ENCODE peak calls at places on chromosomes 4 and X, in six cellular contexts. One of them, this sample, is unnamed.

GRCh38 chr4:128068927-128069326 is 7.8 kb downstream of the LARP1B start:
- DNase-seq in spleen: no peak
- DNase-seq in GM23338: peak
- DNase-seq in transverse colon: no peak
- DNase-seq in GM12891: no peak
- DNase-seq in SK-N-SH: peak
- DNase-seq in this sample: no peak

GRCh38 chrX:63561425-63561824 is 210.3 kb upstream of the SPIN4 start:
- DNase-seq in spleen: no peak
- DNase-seq in GM23338: no peak
- DNase-seq in transverse colon: no peak
- DNase-seq in GM12891: no peak
- DNase-seq in SK-N-SH: no peak
- DNase-seq in this sample: no peak

GRCh38 chr4:85798011-85798770 is 323.2 kb downstream of the ARHGAP24 start:
- DNase-seq in spleen: no peak
- DNase-seq in GM23338: no peak
- DNase-seq in transverse colon: no peak
- DNase-seq in GM12891: no peak
- DNase-seq in SK-N-SH: no peak
- DNase-seq in this sample: no peak

GRCh38 chrX:47146121-47146935 is 1.3 kb downstream of the RBM10 start:
- DNase-seq in spleen: peak
- DNase-seq in GM23338: no peak
- DNase-seq in transverse colon: peak
- DNase-seq in GM12891: no peak
- DNase-seq in SK-N-SH: no peak
- DNase-seq in this sample: no peak

GRCh38 chr4:112848931-112849330 is 200.5 kb upstream of the ANK2 start:
- DNase-seq in spleen: no peak
- DNase-seq in GM23338: no peak
- DNase-seq in transverse colon: no peak
- DNase-seq in GM12891: no peak
- DNase-seq in SK-N-SH: no peak
- DNase-seq in this sample: no peak

GRCh38 chr4:25839687-25840086 is 23.1 kb downstream of the SEL1L3 start:
- DNase-seq in spleen: no peak
- DNase-seq in GM23338: no peak
- DNase-seq in transverse colon: no peak
- DNase-seq in GM12891: no peak
- DNase-seq in SK-N-SH: no peak
- DNase-seq in this sample: no peak

GRCh38 chr4:185524888-185525863 is 10.1 kb downstream of the PDLIM3 start:
- DNase-seq in spleen: no peak
- DNase-seq in GM23338: no peak
- DNase-seq in transverse colon: no peak
- DNase-seq in GM12891: no peak
- DNase-seq in SK-N-SH: no peak
- DNase-seq in this sample: no peak

GRCh38 chr4:1019726-1020470 is 8.5 kb downstream of the FGFRL1 start:
- DNase-seq in spleen: no peak
- DNase-seq in GM23338: no peak
- DNase-seq in transverse colon: no peak
- DNase-seq in GM12891: no peak
- DNase-seq in SK-N-SH: no peak
- DNase-seq in this sample: no peak

GRCh38 chr4:184016742-184017668 is 111.9 kb downstream of the STOX2 start:
- DNase-seq in spleen: no peak
- DNase-seq in GM23338: no peak
- DNase-seq in transverse colon: no peak
- DNase-seq in GM12891: no peak
- DNase-seq in SK-N-SH: peak
- DNase-seq in this sample: no peak

GRCh38 chr4:19675172-19675811 is 576.4 kb upstream of the SLIT2 start:
- DNase-seq in spleen: no peak
- DNase-seq in GM23338: no peak
- DNase-seq in transverse colon: no peak
- DNase-seq in GM12891: no peak
- DNase-seq in SK-N-SH: no peak
- DNase-seq in this sample: no peak

GRCh38 chr4:25180524-25181131 is 20.4 kb upstream of the SEPSECS start:
- DNase-seq in spleen: no peak
- DNase-seq in GM23338: peak
- DNase-seq in transverse colon: peak
- DNase-seq in GM12891: no peak
- DNase-seq in SK-N-SH: peak
- DNase-seq in this sample: no peak

GRCh38 chr4:15971068-15971801 is 8.3 kb upstream of the FGFBP2 start:
- DNase-seq in spleen: no peak
- DNase-seq in GM23338: no peak
- DNase-seq in transverse colon: no peak
- DNase-seq in GM12891: no peak
- DNase-seq in SK-N-SH: no peak
- DNase-seq in this sample: no peak

GRCh38 chr4:57614533-57614932 is 504.3 kb upstream of the IGFBP7 start:
- DNase-seq in spleen: no peak
- DNase-seq in GM23338: peak
- DNase-seq in transverse colon: no peak
- DNase-seq in GM12891: no peak
- DNase-seq in SK-N-SH: no peak
- DNase-seq in this sample: no peak

GRCh38 chrX:76555816-76556215 is 128.3 kb downstream of the MAGEE1 start:
- DNase-seq in spleen: no peak
- DNase-seq in GM23338: peak
- DNase-seq in transverse colon: no peak
- DNase-seq in GM12891: peak
- DNase-seq in SK-N-SH: peak
- DNase-seq in this sample: no peak

GRCh38 chr4:151202851-151203455 is 74.0 kb upstream of the PRSS48 start:
- DNase-seq in spleen: no peak
- DNase-seq in GM23338: peak
- DNase-seq in transverse colon: no peak
- DNase-seq in GM12891: no peak
- DNase-seq in SK-N-SH: no peak
- DNase-seq in this sample: no peak

GRCh38 chr4:182227611-182228010 is 15.6 kb upstream of the TENM3 start:
- DNase-seq in spleen: no peak
- DNase-seq in GM23338: no peak
- DNase-seq in transverse colon: no peak
- DNase-seq in GM12891: no peak
- DNase-seq in SK-N-SH: no peak
- DNase-seq in this sample: no peak

GRCh38 chrX:118973389-118974087 is 880 bp upstream of the LONRF3 start:
- DNase-seq in spleen: peak
- DNase-seq in GM23338: no peak
- DNase-seq in transverse colon: peak
- DNase-seq in GM12891: no peak
- DNase-seq in SK-N-SH: peak
- DNase-seq in this sample: peak

GRCh38 chr4:167021545-167022155 is 212.6 kb downstream of the SPOCK3 start:
- DNase-seq in spleen: peak
- DNase-seq in GM23338: peak
- DNase-seq in transverse colon: peak
- DNase-seq in GM12891: no peak
- DNase-seq in SK-N-SH: peak
- DNase-seq in this sample: peak

GRCh38 chrX:10483191-10483808 is 137.1 kb downstream of the MID1 start:
- DNase-seq in spleen: no peak
- DNase-seq in GM23338: no peak
- DNase-seq in transverse colon: no peak
- DNase-seq in GM12891: no peak
- DNase-seq in SK-N-SH: no peak
- DNase-seq in this sample: no peak

GRCh38 chr4:7815562-7815961 is 124.1 kb downstream of the AFAP1 start:
- DNase-seq in spleen: no peak
- DNase-seq in GM23338: no peak
- DNase-seq in transverse colon: no peak
- DNase-seq in GM12891: no peak
- DNase-seq in SK-N-SH: no peak
- DNase-seq in this sample: no peak

GRCh38 chrX:8987672-8988250 is 46.2 kb downstream of the FAM9B start:
- DNase-seq in spleen: peak
- DNase-seq in GM23338: no peak
- DNase-seq in transverse colon: no peak
- DNase-seq in GM12891: no peak
- DNase-seq in SK-N-SH: no peak
- DNase-seq in this sample: no peak

GRCh38 chr4:76311896-76312331 is 5.4 kb downstream of the STBD1 start:
- DNase-seq in spleen: no peak
- DNase-seq in GM23338: no peak
- DNase-seq in transverse colon: no peak
- DNase-seq in GM12891: no peak
- DNase-seq in SK-N-SH: no peak
- DNase-seq in this sample: no peak

GRCh38 chrX:17878028-17878670 is 17.1 kb upstream of the RAI2 start:
- DNase-seq in spleen: no peak
- DNase-seq in GM23338: no peak
- DNase-seq in transverse colon: no peak
- DNase-seq in GM12891: no peak
- DNase-seq in SK-N-SH: no peak
- DNase-seq in this sample: no peak

GRCh38 chrX:39762266-39762841 is 335.4 kb downstream of the BCOR start:
- DNase-seq in spleen: no peak
- DNase-seq in GM23338: no peak
- DNase-seq in transverse colon: no peak
- DNase-seq in GM12891: no peak
- DNase-seq in SK-N-SH: no peak
- DNase-seq in this sample: no peak
- TF ChIP-seq POLR2AphosphoS5 in spleen: no peak
- TF ChIP-seq POLR2AphosphoS5 in GM23338: no peak
- TF ChIP-seq POLR2AphosphoS5 in transverse colon: no peak
- TF ChIP-seq POLR2AphosphoS5 in GM12891: no peak
- TF ChIP-seq POLR2AphosphoS5 in SK-N-SH: peak
- TF ChIP-seq POLR2AphosphoS5 in this sample: no peak

DNA sequence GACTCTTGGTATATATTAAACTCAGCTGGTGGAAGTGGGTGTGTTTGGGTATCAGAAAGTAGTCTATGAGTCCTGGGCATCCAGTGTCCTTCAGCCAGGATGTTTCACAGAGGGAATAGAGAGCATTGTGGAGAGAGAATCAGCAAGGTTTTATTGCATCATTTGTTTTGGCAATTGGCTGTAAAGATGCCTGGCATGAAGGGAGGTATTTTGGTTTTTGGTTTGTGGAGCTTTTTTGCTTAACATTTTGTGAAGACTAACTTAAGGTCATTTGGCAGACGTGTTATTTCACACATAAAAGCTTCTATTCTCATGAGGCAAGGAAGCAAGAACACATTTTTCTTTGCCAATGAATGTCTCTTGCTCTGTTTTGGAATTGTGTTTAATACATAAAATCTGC is 71.1 kb downstream of the DCLK2 start:
- DNase-seq in spleen: no peak
- DNase-seq in GM23338: no peak
- DNase-seq in transverse colon: no peak
- DNase-seq in GM12891: no peak
- DNase-seq in SK-N-SH: no peak
- DNase-seq in this sample: no peak
- TF ChIP-seq POLR2AphosphoS5 in spleen: no peak
- TF ChIP-seq POLR2AphosphoS5 in GM23338: no peak
- TF ChIP-seq POLR2AphosphoS5 in transverse colon: peak
- TF ChIP-seq POLR2AphosphoS5 in GM12891: no peak
- TF ChIP-seq POLR2AphosphoS5 in SK-N-SH: no peak
- TF ChIP-seq POLR2AphosphoS5 in this sample: no peak

GRCh38 chr4:168705121-168705520 is 208.3 kb downstream of the PALLD start:
- DNase-seq in spleen: no peak
- DNase-seq in GM23338: no peak
- DNase-seq in transverse colon: no peak
- DNase-seq in GM12891: no peak
- DNase-seq in SK-N-SH: no peak
- DNase-seq in this sample: no peak
- TF ChIP-seq POLR2AphosphoS5 in spleen: no peak
- TF ChIP-seq POLR2AphosphoS5 in GM23338: no peak
- TF ChIP-seq POLR2AphosphoS5 in transverse colon: no peak
- TF ChIP-seq POLR2AphosphoS5 in GM12891: no peak
- TF ChIP-seq POLR2AphosphoS5 in SK-N-SH: no peak
- TF ChIP-seq POLR2AphosphoS5 in this sample: no peak

GRCh38 chr4:138438608-138439007 is 196.5 kb upstream of the SLC7A11 start:
- DNase-seq in spleen: no peak
- DNase-seq in GM23338: no peak
- DNase-seq in transverse colon: no peak
- DNase-seq in GM12891: no peak
- DNase-seq in SK-N-SH: no peak
- DNase-seq in this sample: no peak

GRCh38 chr4:138439143-138439581 is 197.0 kb upstream of the SLC7A11 start:
- DNase-seq in spleen: no peak
- DNase-seq in GM23338: no peak
- DNase-seq in transverse colon: no peak
- DNase-seq in GM12891: no peak
- DNase-seq in SK-N-SH: no peak
- DNase-seq in this sample: no peak

DNA sequence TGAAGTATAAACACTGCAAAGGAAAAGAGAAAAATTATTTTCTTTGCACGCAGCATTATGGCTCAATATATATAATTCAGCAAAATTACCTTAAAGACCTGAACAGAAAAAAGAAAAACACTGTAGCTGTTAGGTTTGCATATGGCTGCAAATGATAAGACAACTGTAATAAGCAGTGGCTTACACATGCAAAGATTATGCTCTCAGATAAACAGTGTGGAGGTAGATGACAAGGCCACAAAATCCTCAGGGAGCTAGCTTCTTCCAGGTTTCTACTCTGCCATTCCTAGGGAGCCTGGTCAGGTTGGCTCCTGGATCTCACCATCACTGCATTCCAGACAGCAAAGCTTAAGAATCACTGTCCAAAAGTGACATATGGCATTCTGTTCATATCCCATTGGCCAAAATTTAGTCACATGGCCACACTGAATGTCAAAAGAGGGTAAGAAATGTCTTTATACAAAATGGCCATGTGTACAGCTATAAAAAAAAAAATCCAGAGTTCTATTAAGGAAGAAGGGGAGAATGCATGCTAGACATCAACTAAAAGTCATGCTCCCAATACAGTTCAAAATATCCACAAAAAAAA is 195.2 kb upstream of the SLC7A11 start:
- DNase-seq in spleen: no peak
- DNase-seq in GM23338: no peak
- DNase-seq in transverse colon: no peak
- DNase-seq in GM12891: no peak
- DNase-seq in SK-N-SH: no peak
- DNase-seq in this sample: no peak
- TF ChIP-seq POLR2AphosphoS5 in spleen: no peak
- TF ChIP-seq POLR2AphosphoS5 in GM23338: no peak
- TF ChIP-seq POLR2AphosphoS5 in transverse colon: no peak
- TF ChIP-seq POLR2AphosphoS5 in GM12891: no peak
- TF ChIP-seq POLR2AphosphoS5 in SK-N-SH: no peak
- TF ChIP-seq POLR2AphosphoS5 in this sample: no peak